ENCODE peak calls at places on chromosomes 12 and 14, in six cellular contexts. One of them, this sample, is unnamed.

GRCh38 chr12:16612647-16613046 is 6.7 kb upstream of the LMO3 start:
- DNase-seq in A549: no peak
- DNase-seq in endothelial cell of umbilical vein: no peak
- DNase-seq in testis: no peak
- DNase-seq in caudate nucleus: no peak
- DNase-seq in Panc1: no peak
- DNase-seq in this sample: no peak

GRCh38 chr14:92470215-92470614 is 43.4 kb upstream of the RIN3 start:
- DNase-seq in A549: peak
- DNase-seq in endothelial cell of umbilical vein: no peak
- DNase-seq in testis: no peak
- DNase-seq in caudate nucleus: no peak
- DNase-seq in Panc1: no peak
- DNase-seq in this sample: peak

GRCh38 chr14:77314539-77314938 is 6.1 kb downstream of the POMT2 start:
- DNase-seq in A549: no peak
- DNase-seq in endothelial cell of umbilical vein: no peak
- DNase-seq in testis: no peak
- DNase-seq in caudate nucleus: no peak
- DNase-seq in Panc1: no peak
- DNase-seq in this sample: no peak

GRCh38 chr12:9344540-9344939 is 136.3 kb upstream of the PZP start:
- DNase-seq in A549: no peak
- DNase-seq in endothelial cell of umbilical vein: no peak
- DNase-seq in testis: no peak
- DNase-seq in caudate nucleus: no peak
- DNase-seq in Panc1: no peak
- DNase-seq in this sample: no peak

GRCh38 chr12:75874456-75874855 is 157.1 kb downstream of the PHLDA1 start:
- DNase-seq in A549: no peak
- DNase-seq in endothelial cell of umbilical vein: no peak
- DNase-seq in testis: no peak
- DNase-seq in caudate nucleus: no peak
- DNase-seq in Panc1: no peak
- DNase-seq in this sample: no peak

GRCh38 chr12:41962171-41962572 is 182.5 kb downstream of the GXYLT1 start:
- DNase-seq in A549: no peak
- DNase-seq in endothelial cell of umbilical vein: no peak
- DNase-seq in testis: peak
- DNase-seq in caudate nucleus: peak
- DNase-seq in Panc1: no peak
- DNase-seq in this sample: no peak

GRCh38 chr12:71415336-71416231 is 24.0 kb upstream of the LGR5 start:
- DNase-seq in A549: peak
- DNase-seq in endothelial cell of umbilical vein: peak
- DNase-seq in testis: peak
- DNase-seq in caudate nucleus: no peak
- DNase-seq in Panc1: peak
- DNase-seq in this sample: peak

GRCh38 chr12:15474766-15475165 is 152.5 kb downstream of the PTPRO start:
- DNase-seq in A549: no peak
- DNase-seq in endothelial cell of umbilical vein: no peak
- DNase-seq in testis: no peak
- DNase-seq in caudate nucleus: no peak
- DNase-seq in Panc1: no peak
- DNase-seq in this sample: no peak

GRCh38 chr12:26694402-26694801 is 138.6 kb downstream of the ITPR2 start:
- DNase-seq in A549: no peak
- DNase-seq in endothelial cell of umbilical vein: no peak
- DNase-seq in testis: no peak
- DNase-seq in caudate nucleus: no peak
- DNase-seq in Panc1: no peak
- DNase-seq in this sample: no peak

GRCh38 chr14:105912641-105913180 is 386.3 kb downstream of the TMEM121 start:
- DNase-seq in A549: no peak
- DNase-seq in endothelial cell of umbilical vein: no peak
- DNase-seq in testis: no peak
- DNase-seq in caudate nucleus: no peak
- DNase-seq in Panc1: no peak
- DNase-seq in this sample: no peak

GRCh38 chr12:4281173-4281654 is 7.7 kb downstream of the CCND2 start:
- DNase-seq in A549: no peak
- DNase-seq in endothelial cell of umbilical vein: no peak
- DNase-seq in testis: no peak
- DNase-seq in caudate nucleus: no peak
- DNase-seq in Panc1: no peak
- DNase-seq in this sample: no peak

GRCh38 chr12:3202734-3203446 is 125.7 kb downstream of the TSPAN9 start:
- DNase-seq in A549: peak
- DNase-seq in endothelial cell of umbilical vein: peak
- DNase-seq in testis: peak
- DNase-seq in caudate nucleus: no peak
- DNase-seq in Panc1: peak
- DNase-seq in this sample: no peak

GRCh38 chr12:121776190-121777098 is 17.0 kb downstream of the RHOF start:
- DNase-seq in A549: peak
- DNase-seq in endothelial cell of umbilical vein: peak
- DNase-seq in testis: peak
- DNase-seq in caudate nucleus: no peak
- DNase-seq in Panc1: no peak
- DNase-seq in this sample: no peak

GRCh38 chr14:99128185-99128584 is 143.8 kb downstream of the BCL11B start:
- DNase-seq in A549: no peak
- DNase-seq in endothelial cell of umbilical vein: no peak
- DNase-seq in testis: no peak
- DNase-seq in caudate nucleus: no peak
- DNase-seq in Panc1: no peak
- DNase-seq in this sample: no peak

GRCh38 chr12:62716866-62717477 is 218.0 kb downstream of the PPM1H start:
- DNase-seq in A549: peak
- DNase-seq in endothelial cell of umbilical vein: no peak
- DNase-seq in testis: no peak
- DNase-seq in caudate nucleus: no peak
- DNase-seq in Panc1: no peak
- DNase-seq in this sample: no peak

GRCh38 chr12:95574030-95574429 is 22.8 kb upstream of the USP44 start:
- DNase-seq in A549: no peak
- DNase-seq in endothelial cell of umbilical vein: no peak
- DNase-seq in testis: no peak
- DNase-seq in caudate nucleus: no peak
- DNase-seq in Panc1: no peak
- DNase-seq in this sample: no peak

GRCh38 chr12:52171950-52172512 is 19.8 kb downstream of the KRT80 start:
- DNase-seq in A549: peak
- DNase-seq in endothelial cell of umbilical vein: no peak
- DNase-seq in testis: peak
- DNase-seq in caudate nucleus: no peak
- DNase-seq in Panc1: no peak
- DNase-seq in this sample: no peak

GRCh38 chr12:121132601-121133481 is at the start of gene P2RX7:
- DNase-seq in A549: peak
- DNase-seq in endothelial cell of umbilical vein: peak
- DNase-seq in testis: peak
- DNase-seq in caudate nucleus: peak
- DNase-seq in Panc1: no peak
- DNase-seq in this sample: peak

GRCh38 chr12:71938728-71939385 is at the start of gene TPH2:
- DNase-seq in A549: peak
- DNase-seq in endothelial cell of umbilical vein: peak
- DNase-seq in testis: peak
- DNase-seq in caudate nucleus: no peak
- DNase-seq in Panc1: no peak
- DNase-seq in this sample: peak

GRCh38 chr14:91889477-91890211 is 22.3 kb upstream of the TC2N start:
- DNase-seq in A549: no peak
- DNase-seq in endothelial cell of umbilical vein: peak
- DNase-seq in testis: peak
- DNase-seq in caudate nucleus: no peak
- DNase-seq in Panc1: no peak
- DNase-seq in this sample: no peak

GRCh38 chr12:124123432-124124015 is 150.5 kb downstream of the ZNF664 start:
- DNase-seq in A549: no peak
- DNase-seq in endothelial cell of umbilical vein: no peak
- DNase-seq in testis: no peak
- DNase-seq in caudate nucleus: no peak
- DNase-seq in Panc1: no peak
- DNase-seq in this sample: no peak

GRCh38 chr14:53924754-53925153 is 31.9 kb downstream of the BMP4 start:
- DNase-seq in A549: peak
- DNase-seq in endothelial cell of umbilical vein: peak
- DNase-seq in testis: no peak
- DNase-seq in caudate nucleus: no peak
- DNase-seq in Panc1: no peak
- DNase-seq in this sample: peak
- H3K27ac ChIP-seq in A549: no peak
- H3K27ac ChIP-seq in endothelial cell of umbilical vein: peak
- H3K27ac ChIP-seq in testis: no peak
- H3K27ac ChIP-seq in caudate nucleus: no peak
- H3K27ac ChIP-seq in Panc1: no peak
- H3K27ac ChIP-seq in this sample: no peak

GRCh38 chr12:113095405-113095804 is 38.9 kb downstream of the DTX1 start:
- DNase-seq in A549: no peak
- DNase-seq in endothelial cell of umbilical vein: no peak
- DNase-seq in testis: no peak
- DNase-seq in caudate nucleus: no peak
- DNase-seq in Panc1: no peak
- DNase-seq in this sample: no peak

GRCh38 chr12:113094738-113095137 is 38.2 kb downstream of the DTX1 start:
- DNase-seq in A549: no peak
- DNase-seq in endothelial cell of umbilical vein: no peak
- DNase-seq in testis: no peak
- DNase-seq in caudate nucleus: no peak
- DNase-seq in Panc1: no peak
- DNase-seq in this sample: no peak

GRCh38 chr12:113097716-113098427 is 37.7 kb downstream of the RASAL1 start:
- DNase-seq in A549: no peak
- DNase-seq in endothelial cell of umbilical vein: no peak
- DNase-seq in testis: peak
- DNase-seq in caudate nucleus: peak
- DNase-seq in Panc1: no peak
- DNase-seq in this sample: peak

GRCh38 chr12:113098428-113099028 is 37.0 kb downstream of the RASAL1 start:
- DNase-seq in A549: peak
- DNase-seq in endothelial cell of umbilical vein: peak
- DNase-seq in testis: peak
- DNase-seq in caudate nucleus: no peak
- DNase-seq in Panc1: peak
- DNase-seq in this sample: peak

GRCh38 chr12:113096675-113097461 is 38.7 kb downstream of the RASAL1 start:
- DNase-seq in A549: no peak
- DNase-seq in endothelial cell of umbilical vein: no peak
- DNase-seq in testis: no peak
- DNase-seq in caudate nucleus: no peak
- DNase-seq in Panc1: no peak
- DNase-seq in this sample: no peak
- H3K27ac ChIP-seq in A549: no peak
- H3K27ac ChIP-seq in endothelial cell of umbilical vein: no peak
- H3K27ac ChIP-seq in testis: peak
- H3K27ac ChIP-seq in caudate nucleus: peak
- H3K27ac ChIP-seq in Panc1: no peak
- H3K27ac ChIP-seq in this sample: no peak

GRCh38 chr12:10968765-10969456 is 17.8 kb downstream of the TAS2R50 start:
- DNase-seq in A549: no peak
- DNase-seq in endothelial cell of umbilical vein: peak
- DNase-seq in testis: peak
- DNase-seq in caudate nucleus: no peak
- DNase-seq in Panc1: no peak
- DNase-seq in this sample: peak

GRCh38 chr12:10966314-10966713 is 20.4 kb downstream of the TAS2R50 start:
- DNase-seq in A549: no peak
- DNase-seq in endothelial cell of umbilical vein: no peak
- DNase-seq in testis: no peak
- DNase-seq in caudate nucleus: no peak
- DNase-seq in Panc1: no peak
- DNase-seq in this sample: no peak

GRCh38 chr12:10965511-10965910 is 21.2 kb downstream of the TAS2R50 start:
- DNase-seq in A549: no peak
- DNase-seq in endothelial cell of umbilical vein: no peak
- DNase-seq in testis: no peak
- DNase-seq in caudate nucleus: no peak
- DNase-seq in Panc1: no peak
- DNase-seq in this sample: no peak

DNA sequence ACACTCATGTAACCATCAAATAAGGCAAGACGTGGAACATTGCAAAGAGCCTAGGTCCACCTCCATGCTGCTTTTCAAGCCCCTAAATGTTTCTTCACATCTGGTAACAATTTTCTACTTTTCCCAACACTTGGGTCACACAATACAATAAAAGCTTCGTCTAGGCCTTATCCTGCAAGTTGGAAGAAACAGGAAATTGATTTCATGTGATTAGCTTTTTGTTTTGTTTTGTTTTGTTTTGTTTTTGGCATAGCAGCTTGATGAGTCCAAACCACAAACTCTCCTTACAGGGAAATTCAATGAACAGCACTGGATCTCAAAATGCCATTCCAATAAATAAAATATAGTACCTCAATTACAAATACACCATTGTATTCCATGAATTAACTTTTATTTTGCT is 19.3 kb downstream of the TAS2R50 start:
- DNase-seq in A549: no peak
- DNase-seq in endothelial cell of umbilical vein: peak
- DNase-seq in testis: no peak
- DNase-seq in caudate nucleus: no peak
- DNase-seq in Panc1: no peak
- DNase-seq in this sample: peak
- H3K27ac ChIP-seq in A549: no peak
- H3K27ac ChIP-seq in endothelial cell of umbilical vein: peak
- H3K27ac ChIP-seq in testis: no peak
- H3K27ac ChIP-seq in caudate nucleus: no peak
- H3K27ac ChIP-seq in Panc1: no peak
- H3K27ac ChIP-seq in this sample: no peak

DNA sequence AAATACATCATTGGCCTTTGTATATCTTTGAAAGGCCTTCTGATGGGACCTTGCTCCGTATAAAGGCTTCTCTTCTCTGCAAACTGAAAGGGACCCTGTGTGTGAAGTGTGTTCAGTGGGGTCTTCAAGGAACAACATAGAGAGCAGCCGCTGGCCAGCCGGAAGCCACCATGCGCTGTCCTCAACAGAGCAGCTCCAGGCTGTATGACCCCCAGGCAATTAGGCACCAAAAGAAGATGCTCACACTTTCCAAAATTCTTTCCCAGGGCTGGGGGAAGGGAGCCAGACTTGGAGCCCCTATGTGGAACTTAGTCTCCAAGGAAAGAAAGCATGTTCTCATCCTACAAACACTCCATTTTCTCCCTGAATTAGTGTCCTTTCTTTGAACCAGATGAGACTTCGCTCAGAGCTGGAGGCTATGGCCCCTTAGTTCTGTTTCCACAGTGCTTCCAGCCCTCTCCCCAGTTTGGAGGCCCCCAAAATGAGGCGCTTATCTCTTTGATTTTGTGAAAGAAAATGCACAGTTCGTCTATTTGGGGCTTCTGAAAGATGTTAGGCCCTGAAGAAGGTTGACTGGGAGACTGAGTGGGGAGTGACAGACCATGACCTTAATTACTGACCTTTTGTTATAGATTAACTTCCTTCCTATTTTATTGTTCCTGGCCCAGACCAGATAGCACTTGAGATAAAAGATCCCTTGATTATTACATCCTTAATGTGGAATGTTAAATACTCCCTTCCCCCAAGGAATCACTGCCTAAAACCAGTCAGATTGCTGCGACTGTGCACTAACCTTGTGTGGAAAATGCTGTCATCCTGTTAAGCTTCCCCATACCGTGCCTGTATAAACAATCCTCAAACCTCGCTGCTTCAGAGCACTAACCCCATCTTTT is 128.3 kb upstream of the FGD4 start:
- DNase-seq in A549: peak
- DNase-seq in endothelial cell of umbilical vein: peak
- DNase-seq in testis: no peak
- DNase-seq in caudate nucleus: no peak
- DNase-seq in Panc1: no peak
- DNase-seq in this sample: peak
- H3K27ac ChIP-seq in A549: peak
- H3K27ac ChIP-seq in endothelial cell of umbilical vein: peak
- H3K27ac ChIP-seq in testis: no peak
- H3K27ac ChIP-seq in caudate nucleus: peak
- H3K27ac ChIP-seq in Panc1: peak
- H3K27ac ChIP-seq in this sample: peak